ENCODE peak calls at places on chromosomes 2 and 18, in six cellular contexts. Y, Z, F, C, V and J are unnamed samples.

GRCh38 chr2:182379235-182379634 is 47.6 kb downstream of the PDE1A start:
- DNase-seq in Y (no peak), Z (no peak), F (peak), C (no peak), V (no peak), J (no peak)

GRCh38 chr2:207113403-207113802 is 52.3 kb downstream of the KLF7 start:
- DNase-seq in Y (no peak), Z (no peak), F (no peak), C (no peak), V (peak), J (no peak)

GRCh38 chr2:200445284-200445683 is 64.6 kb downstream of the KCTD18 start:
- DNase-seq in Y (no peak), Z (no peak), F (no peak), C (no peak), V (no peak), J (no peak)

GRCh38 chr2:58429285-58429874 is 188.3 kb upstream of the FANCL start:
- DNase-seq in Y (no peak), Z (no peak), F (no peak), C (no peak), V (peak), J (no peak)

GRCh38 chr2:215659650-215660049 is 223.8 kb upstream of the FN1 start:
- DNase-seq in Y (no peak), Z (no peak), F (no peak), C (no peak), V (no peak), J (no peak)

GRCh38 chr2:120596990-120597594 is 138.6 kb upstream of the GLI2 start:
- DNase-seq in Y (no peak), Z (no peak), F (no peak), C (no peak), V (peak), J (peak)

GRCh38 chr18:21053127-21053526 is 58.5 kb downstream of the ROCK1 start:
- DNase-seq in Y (no peak), Z (no peak), F (no peak), C (no peak), V (peak), J (no peak)

GRCh38 chr2:211114826-211115450 is 558.5 kb downstream of the CPS1 start:
- DNase-seq in Y (no peak), Z (no peak), F (peak), C (no peak), V (no peak), J (no peak)

GRCh38 chr2:174108579-174108978 is 139.8 kb downstream of the OLA1 start:
- DNase-seq in Y (no peak), Z (no peak), F (no peak), C (no peak), V (no peak), J (no peak)

GRCh38 chr2:241788135-241788534 is 11.5 kb downstream of the GAL3ST2 start:
- DNase-seq in Y (no peak), Z (no peak), F (no peak), C (no peak), V (no peak), J (no peak)

GRCh38 chr2:238462782-238463396 is 36.2 kb downstream of the ASB1 start:
- DNase-seq in Y (no peak), Z (no peak), F (no peak), C (no peak), V (no peak), J (no peak)

GRCh38 chr18:77658309-77658681 is 408.6 kb downstream of the GALR1 start:
- DNase-seq in Y (no peak), Z (no peak), F (no peak), C (no peak), V (no peak), J (no peak)

GRCh38 chr2:218166791-218167190 is at the start of gene CXCR1:
- DNase-seq in Y (no peak), Z (no peak), F (no peak), C (peak), V (no peak), J (no peak)

GRCh38 chr2:173205375-173205774 is 129.7 kb downstream of the MAP3K20 start:
- DNase-seq in Y (no peak), Z (no peak), F (no peak), C (no peak), V (peak), J (peak)

GRCh38 chr18:9874730-9875129 is 11.0 kb upstream of the TXNDC2 start:
- DNase-seq in Y (no peak), Z (no peak), F (no peak), C (no peak), V (no peak), J (no peak)

GRCh38 chr18:25921677-25922421 is 168.6 kb downstream of the SS18 start:
- DNase-seq in Y (no peak), Z (no peak), F (no peak), C (peak), V (peak), J (no peak)

GRCh38 chr2:119366161-119366648 is 429 bp downstream of the C2orf76 start:
- DNase-seq in Y (no peak), Z (no peak), F (no peak), C (no peak), V (no peak), J (no peak)

GRCh38 chr2:105919826-105920225 is 175.1 kb downstream of the NCK2 start:
- DNase-seq in Y (no peak), Z (no peak), F (no peak), C (peak), V (no peak), J (no peak)

GRCh38 chr2:233553366-233553765 is 13.2 kb downstream of the USP40 start:
- DNase-seq in Y (no peak), Z (no peak), F (no peak), C (no peak), V (no peak), J (no peak)

GRCh38 chr2:230664128-230664527 is 48.5 kb upstream of the CAB39 start:
- DNase-seq in Y (no peak), Z (no peak), F (no peak), C (no peak), V (no peak), J (no peak)

GRCh38 chr2:39728941-39729351 is 50.1 kb downstream of the THUMPD2 start:
- DNase-seq in Y (no peak), Z (no peak), F (no peak), C (no peak), V (no peak), J (no peak)

GRCh38 chr18:24913507-24914147 is 438.3 kb downstream of the ZNF521 start:
- DNase-seq in Y (no peak), Z (no peak), F (peak), C (no peak), V (no peak), J (no peak)

GRCh38 chr2:5560981-5561380 is 131.2 kb upstream of the SOX11 start:
- DNase-seq in Y (no peak), Z (no peak), F (no peak), C (no peak), V (no peak), J (no peak)

GRCh38 chr2:189933911-189934399 is 128.6 kb downstream of the MSTN start:
- DNase-seq in Y (no peak), Z (no peak), F (no peak), C (no peak), V (no peak), J (no peak)

GRCh38 chr18:47288741-47289140 is 37.3 kb upstream of the SKOR2 start:
- DNase-seq in Y (no peak), Z (no peak), F (no peak), C (no peak), V (no peak), J (no peak)

GRCh38 chr2:12855508-12855907 is 138.8 kb downstream of the TRIB2 start:
- DNase-seq in Y (no peak), Z (no peak), F (no peak), C (no peak), V (no peak), J (no peak)

GRCh38 chr18:50075772-50076171 is 119.2 kb downstream of the MYO5B start:
- DNase-seq in Y (no peak), Z (no peak), F (no peak), C (no peak), V (no peak), J (no peak)

GRCh38 chr18:23887035-23887434 is 127.5 kb upstream of the TTC39C start:
- DNase-seq in Y (no peak), Z (no peak), F (no peak), C (no peak), V (no peak), J (no peak)

GRCh38 chr2:39593439-39594393 is 72.0 kb upstream of the TMEM178A start:
- DNase-seq in Y (no peak), Z (no peak), F (peak), C (no peak), V (peak), J (no peak)

GRCh38 chr2:72770879-72771461 is 54.9 kb downstream of the EXOC6B start:
- DNase-seq in Y (no peak), Z (no peak), F (peak), C (peak), V (peak), J (peak)

GRCh38 chr2:71452565-71452964 is 796 bp upstream of the DYSF start:
- DNase-seq in Y (no peak), Z (no peak), F (no peak), C (no peak), V (no peak), J (no peak)

GRCh38 chr18:69866250-69866649 is 81.4 kb downstream of the CD226 start:
- DNase-seq in Y (no peak), Z (no peak), F (no peak), C (no peak), V (no peak), J (no peak)